ENCODE peak calls at places on chromosome 6, in eight cellular contexts. O, S, E, W, G, I, Q and V are unnamed samples.

GRCh38 chr6:100484474-100484873 is 19.8 kb upstream of the SIM1 start:
- DNase-seq in O (no peak), S (no peak), E (peak), W (no peak), G (no peak), I (no peak), Q (no peak), V (no peak)

GRCh38 chr6:165663283-165663735 is 268 bp upstream of the PDE10A start:
- DNase-seq in O (no peak), S (no peak), E (no peak), W (no peak), G (peak), I (peak), Q (no peak), V (no peak)

GRCh38 chr6:110476046-110476849 is at the start of gene SLC22A16:
- DNase-seq in O (peak), S (no peak), E (no peak), W (no peak), G (no peak), I (no peak), Q (no peak), V (no peak)

GRCh38 chr6:23202207-23202606 is 632.8 kb downstream of the HDGFL1 start:
- DNase-seq in O (no peak), S (no peak), E (no peak), W (no peak), G (no peak), I (no peak), Q (no peak), V (no peak)

GRCh38 chr6:35485402-35485877 is 11.4 kb downstream of the TEAD3 start:
- DNase-seq in O (peak), S (no peak), E (no peak), W (no peak), G (no peak), I (no peak), Q (no peak), V (peak)

GRCh38 chr6:36984581-36985383 is 1.2 kb downstream of the MTCH1 start:
- DNase-seq in O (peak), S (peak), E (peak), W (peak), G (peak), I (peak), Q (peak), V (peak)

GRCh38 chr6:79762370-79762769 is 131.2 kb downstream of the SH3BGRL2 start:
- DNase-seq in O (no peak), S (no peak), E (no peak), W (no peak), G (peak), I (no peak), Q (no peak), V (no peak)

GRCh38 chr6:27582928-27583725 is 110.2 kb upstream of the ZNF184 start:
- DNase-seq in O (peak), S (no peak), E (no peak), W (peak), G (peak), I (peak), Q (no peak), V (no peak)

GRCh38 chr6:46772754-46773153 is 20.4 kb upstream of the MEP1A start:
- DNase-seq in O (no peak), S (no peak), E (no peak), W (no peak), G (no peak), I (no peak), Q (peak), V (peak)

GRCh38 chr6:22251331-22251730 is 45.5 kb downstream of the PRL start:
- DNase-seq in O (peak), S (no peak), E (no peak), W (no peak), G (no peak), I (no peak), Q (no peak), V (no peak)

GRCh38 chr6:41929918-41930317 is 8.6 kb downstream of the BYSL start:
- DNase-seq in O (no peak), S (no peak), E (no peak), W (no peak), G (no peak), I (no peak), Q (no peak), V (no peak)